ENCODE peak calls at places on chromosomes 7 and 10, in eight cellular contexts. K, I, A, P, C, D, J and E are unnamed samples.

GRCh38 chr10:101065479-101066145 is 3.8 kb downstream of the KAZALD1 start:
- DNase-seq in K (no peak), I (no peak), A (no peak), P (no peak), C (no peak), D (no peak), J (peak), E (no peak)

GRCh38 chr7:44634839-44635591 is 28.6 kb downstream of the OGDH start:
- DNase-seq in K (no peak), I (no peak), A (no peak), P (no peak), C (no peak), D (no peak), J (no peak), E (no peak)

GRCh38 chr10:68135362-68135761 is 26.1 kb downstream of the MYPN start:
- DNase-seq in K (no peak), I (no peak), A (no peak), P (no peak), C (no peak), D (peak), J (no peak), E (no peak)

GRCh38 chr10:22682237-22683192 is 31.9 kb downstream of the PIP4K2A start:
- DNase-seq in K (no peak), I (no peak), A (no peak), P (peak), C (peak), D (no peak), J (no peak), E (no peak)

GRCh38 chr7:140506788-140507464 is 27.6 kb upstream of the MKRN1 start:
- DNase-seq in K (no peak), I (peak), A (no peak), P (no peak), C (peak), D (peak), J (peak), E (no peak)

GRCh38 chr7:13989138-13989943 is at the start of gene ETV1:
- DNase-seq in K (peak), I (peak), A (peak), P (no peak), C (peak), D (peak), J (peak), E (no peak)

GRCh38 chr10:77582710-77583115 is 54.9 kb downstream of the KCNMA1 start:
- DNase-seq in K (no peak), I (no peak), A (no peak), P (no peak), C (no peak), D (no peak), J (peak), E (no peak)

GRCh38 chr10:108653466-108653865 is 1269.8 kb downstream of the XPNPEP1 start:
- DNase-seq in K (no peak), I (no peak), A (no peak), P (no peak), C (no peak), D (no peak), J (no peak), E (no peak)

GRCh38 chr10:117801691-117802090 is 245.1 kb downstream of the RAB11FIP2 start:
- DNase-seq in K (no peak), I (no peak), A (no peak), P (no peak), C (no peak), D (no peak), J (no peak), E (no peak)

GRCh38 chr7:128020161-128020560 is 11.1 kb downstream of the LRRC4 start:
- DNase-seq in K (no peak), I (no peak), A (peak), P (no peak), C (peak), D (no peak), J (peak), E (no peak)

GRCh38 chr10:54800677-54801480 is at the start of gene PCDH15:
- DNase-seq in K (no peak), I (peak), A (peak), P (no peak), C (no peak), D (no peak), J (peak), E (no peak)